ENCODE peak calls at places on chromosomes 13 and 19, in four cellular contexts. P is K562, Q is GM12878, X is HepG2. F is an unnamed sample.

GRCh38 chr19:49447485-49448431 is 3.9 kb downstream of the PIH1D1 start:
- DNase-seq in P (peak), Q (no peak), X (no peak), F (peak)

GRCh38 chr19:55672418-55672817 is 2.6 kb upstream of the EPN1 start:
- DNase-seq in P (peak), Q (no peak), X (no peak), F (no peak)

GRCh38 chr19:10074153-10074552 is 12.0 kb upstream of the SHFL start:
- DNase-seq in P (peak), Q (no peak), X (peak), F (peak)

GRCh38 chr19:14672043-14672872 is 2.4 kb downstream of the ADGRE3 start:
- DNase-seq in P (no peak), Q (no peak), X (no peak), F (no peak)

GRCh38 chr19:15684828-15685227 is 11.9 kb downstream of the CYP4F12 start:
- DNase-seq in P (peak), Q (no peak), X (no peak), F (no peak)

GRCh38 chr13:98681017-98681416 is 71.5 kb downstream of the SLC15A1 start:
- DNase-seq in P (no peak), Q (no peak), X (no peak), F (no peak)

GRCh38 chr13:51235756-51236564 is 13.8 kb downstream of the FAM124A start:
- DNase-seq in P (no peak), Q (no peak), X (no peak), F (peak)

GRCh38 chr19:21158523-21159135 is 16.8 kb downstream of the ZNF431 start:
- DNase-seq in P (no peak), Q (no peak), X (no peak), F (no peak)

GRCh38 chr13:31195616-31196015 is 4.2 kb upstream of the B3GLCT start:
- DNase-seq in P (no peak), Q (no peak), X (no peak), F (no peak)

GRCh38 chr19:2974342-2974932 is 2.9 kb upstream of the TLE6 start:
- DNase-seq in P (peak), Q (no peak), X (no peak), F (no peak)

GRCh38 chr13:101455863-101456262 is 3.4 kb downstream of the ITGBL1 start:
- DNase-seq in P (no peak), Q (no peak), X (no peak), F (peak)

GRCh38 chr13:28583661-28584091 is 75.3 kb upstream of the POMP start:
- DNase-seq in P (peak), Q (no peak), X (no peak), F (no peak)

GRCh38 chr13:48990900-48991299 is 15.2 kb downstream of the FNDC3A start:
- DNase-seq in P (no peak), Q (no peak), X (no peak), F (no peak)

GRCh38 chr13:109198585-109198984 is 569.2 kb downstream of the MYO16 start:
- DNase-seq in P (no peak), Q (no peak), X (no peak), F (peak)

GRCh38 chr13:48993150-48993549 is 17.4 kb downstream of the FNDC3A start:
- DNase-seq in P (no peak), Q (no peak), X (no peak), F (no peak)

GRCh38 chr13:60716296-60716695 is 319.3 kb downstream of the TDRD3 start:
- DNase-seq in P (no peak), Q (no peak), X (no peak), F (no peak)

GRCh38 chr19:17479325-17479791 is 9.0 kb downstream of the SLC27A1 start:
- DNase-seq in P (no peak), Q (no peak), X (no peak), F (no peak)

GRCh38 chr13:59236309-59236939 is 927.3 kb downstream of the DIAPH3 start:
- DNase-seq in P (no peak), Q (no peak), X (no peak), F (no peak)

GRCh38 chr13:66402546-66402945 is 827.6 kb downstream of the PCDH9 start:
- DNase-seq in P (no peak), Q (no peak), X (no peak), F (no peak)
- TF ChIP-seq MYC in P (no peak), Q (no peak), X (no peak), F (no peak)

GRCh38 chr13:71524245-71525002 is 342.6 kb downstream of the DACH1 start:
- DNase-seq in P (no peak), Q (no peak), X (no peak), F (no peak)
- H3K4me2 ChIP-seq in P (no peak), Q (no peak), X (no peak), F (no peak)

GRCh38 chr19:42089191-42089750 is 13.3 kb downstream of the ZNF574 start:
- DNase-seq in P (no peak), Q (no peak), X (no peak), F (no peak)
- H2AFZ ChIP-seq in P (no peak), Q (no peak), X (no peak), F (peak)

DNA sequence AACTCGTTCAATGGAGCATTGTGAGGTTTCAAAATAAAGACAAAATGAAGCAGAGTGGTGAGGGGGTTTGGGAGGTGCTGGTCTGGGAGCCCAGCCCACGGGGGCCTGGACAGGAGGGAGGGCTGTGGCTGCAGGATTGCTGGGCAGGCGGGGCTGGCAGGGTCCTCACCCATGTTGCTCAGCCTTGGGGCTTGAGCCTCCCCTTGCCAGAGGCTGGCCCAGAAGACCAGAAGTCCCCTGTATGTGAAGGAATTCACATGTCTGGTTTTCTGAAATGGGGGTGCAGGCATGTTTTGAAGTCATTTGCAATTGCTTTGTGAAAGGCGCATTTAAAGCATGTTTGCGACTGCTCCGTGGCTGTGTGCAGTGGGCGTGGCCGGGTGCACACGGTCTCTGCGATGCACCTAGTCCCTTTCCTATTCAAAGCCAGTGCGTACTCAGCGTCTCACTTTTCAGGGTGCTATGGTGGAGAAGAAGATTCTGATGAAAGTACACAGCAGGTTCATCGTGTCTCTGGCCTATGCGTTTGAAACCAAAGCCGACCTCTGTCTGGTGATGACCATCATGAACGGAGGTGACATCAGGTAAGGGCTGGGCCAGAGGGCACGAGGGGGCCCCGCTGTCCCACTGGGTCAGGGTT is 2.3 kb downstream of the GRK1 start:
- DNase-seq in P (no peak), Q (no peak), X (no peak), F (no peak)
- TF ChIP-seq MYC in P (no peak), Q (no peak), X (no peak), F (no peak)

GRCh38 chr19:36685835-36686234 is 1.6 kb upstream of the ZNF567 start:
- DNase-seq in P (no peak), Q (no peak), X (no peak), F (no peak)
- H3K4me2 ChIP-seq in P (peak), Q (peak), X (peak), F (no peak)

DNA sequence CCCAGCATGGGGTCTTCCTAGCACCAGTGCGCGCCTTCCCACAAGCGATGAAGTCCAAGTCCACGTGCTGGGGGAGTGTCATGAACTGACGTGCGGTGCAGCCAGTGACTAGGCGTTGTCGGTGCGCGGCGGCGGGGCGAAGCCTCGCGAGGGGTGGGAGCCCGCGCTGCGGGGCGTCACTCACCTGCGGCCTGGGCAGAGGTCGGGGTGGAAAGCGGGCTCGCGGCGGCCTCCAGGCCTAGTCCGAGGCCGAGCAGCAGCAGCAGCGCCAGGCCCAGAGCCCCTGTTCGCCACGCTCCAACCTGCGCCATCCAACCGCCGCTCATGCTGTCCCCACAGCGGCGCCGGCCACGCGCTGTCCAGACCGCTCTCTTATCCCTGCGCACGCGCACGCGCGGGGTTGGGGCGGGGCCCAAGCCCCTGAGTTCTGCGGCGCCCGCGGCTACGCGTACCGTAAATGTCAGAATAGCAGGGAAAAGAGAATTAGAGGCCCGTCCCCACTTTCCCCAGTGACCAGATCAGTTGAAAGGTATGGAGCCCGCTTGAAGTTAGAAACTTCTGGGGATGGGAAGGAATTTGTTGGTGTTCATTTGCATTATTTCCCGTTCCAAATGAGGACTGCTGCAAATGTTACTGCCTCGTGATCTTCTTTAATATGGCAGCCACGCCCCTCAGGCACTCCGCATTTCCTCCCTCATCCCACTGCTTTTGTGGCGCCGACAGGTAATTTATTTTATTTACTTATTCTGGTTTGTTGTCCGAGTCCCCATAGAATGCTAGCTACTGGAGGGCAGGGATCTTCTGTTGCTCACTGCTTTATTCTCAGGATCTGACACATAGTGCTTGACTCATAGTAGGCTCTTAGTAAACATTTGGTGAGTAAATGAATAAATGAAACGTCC is at the start of gene CD320:
- DNase-seq in P (peak), Q (peak), X (peak), F (peak)
- H2AFZ ChIP-seq in P (peak), Q (peak), X (no peak), F (peak)

GRCh38 chr19:38142176-38143035 is 81.6 kb downstream of the DPF1 start:
- DNase-seq in P (peak), Q (no peak), X (peak), F (peak)
- TF ChIP-seq MYC in P (no peak), Q (no peak), X (no peak), F (no peak)

GRCh38 chr19:40567040-40567749 is 9.5 kb upstream of the SHKBP1 start:
- DNase-seq in P (no peak), Q (no peak), X (no peak), F (no peak)
- H3K4me2 ChIP-seq in P (no peak), Q (peak), X (peak), F (no peak)

GRCh38 chr19:51331193-51331592 is 10.7 kb downstream of the VSIG10L start:
- DNase-seq in P (no peak), Q (no peak), X (no peak), F (no peak)

GRCh38 chr19:51337861-51338562 is 3.9 kb downstream of the VSIG10L start:
- DNase-seq in P (no peak), Q (no peak), X (no peak), F (no peak)

GRCh38 chr19:51337141-51337860 is 4.6 kb downstream of the VSIG10L start:
- DNase-seq in P (no peak), Q (no peak), X (no peak), F (no peak)

GRCh38 chr19:51330366-51330765 is 11.6 kb downstream of the VSIG10L start:
- DNase-seq in P (no peak), Q (no peak), X (no peak), F (no peak)

GRCh38 chr19:51333836-51334460 is 8.0 kb downstream of the VSIG10L start:
- DNase-seq in P (peak), Q (no peak), X (no peak), F (no peak)
- H2AFZ ChIP-seq in P (no peak), Q (no peak), X (no peak), F (no peak)

DNA sequence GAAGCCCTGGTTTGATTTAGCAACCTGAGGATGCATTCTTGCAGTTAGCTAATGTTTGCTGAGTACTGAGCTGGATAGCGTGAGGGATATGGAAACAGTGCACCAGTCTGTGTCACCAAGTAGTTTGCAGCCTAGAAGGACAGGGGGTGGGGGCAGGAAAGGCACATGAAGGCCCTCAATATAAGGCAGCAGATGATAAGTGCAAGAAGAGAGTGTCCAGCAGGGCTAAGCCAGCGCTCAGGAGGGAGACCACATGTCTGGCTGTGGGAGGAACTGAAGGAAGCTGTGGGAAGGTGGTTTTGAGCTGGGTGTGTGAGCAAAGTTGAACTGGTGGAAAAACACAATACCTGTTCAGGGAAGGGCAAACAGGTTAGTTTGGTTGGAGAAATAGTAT is 1.7 kb downstream of the CXCL17 start:
- DNase-seq in P (no peak), Q (no peak), X (peak), F (no peak)
- TF ChIP-seq MYC in P (no peak), Q (no peak), X (no peak), F (no peak)